ENCODE peak calls at places on chromosomes 4 and X, in four cellular contexts. R, Q, U and H are unnamed samples. For H3K4me1, the result is how much of the 10 kb centered on the place peaks cover.

GRCh38 chr4:39754309-39754708 is 56.4 kb downstream of the UBE2K start:
- DNase-seq in U (no peak), Q (no peak), R (no peak), H (no peak)

GRCh38 chr4:137421796-137422195 is 110.5 kb downstream of the PCDH18 start:
- DNase-seq in R (no peak), Q (no peak), U (no peak), H (no peak)

GRCh38 chrX:80174925-80175574 is 160.5 kb downstream of the TBX22 start:
- DNase-seq in R (no peak), Q (no peak), U (no peak), H (no peak)

GRCh38 chrX:70452143-70452733 is 7.6 kb downstream of the DLG3 start:
- DNase-seq in Q (no peak), U (peak), R (peak), H (peak)

GRCh38 chr4:71367546-71367945 is 28.7 kb downstream of the SLC4A4 start:
- DNase-seq in Q (no peak), R (no peak), U (no peak), H (no peak)

GRCh38 chr4:159103406-159104131 is 690 bp downstream of the RAPGEF2 start:
- DNase-seq in U (no peak), Q (no peak), R (peak), H (peak)

GRCh38 chr4:153904011-153904410 is 115.1 kb upstream of the SFRP2 start:
- DNase-seq in Q (no peak), U (no peak), R (no peak), H (no peak)

GRCh38 chrX:18920566-18920965 is 63.3 kb downstream of the PHKA2 start:
- DNase-seq in U (no peak), Q (no peak), R (no peak), H (no peak)

GRCh38 chrX:29690061-29690460 is 525.3 kb upstream of the MAGEB2 start:
- DNase-seq in U (no peak), Q (no peak), R (no peak), H (no peak)

GRCh38 chr4:122826596-122827257 is at the start of gene FGF2:
- DNase-seq in U (no peak), Q (no peak), R (peak), H (peak)

GRCh38 chr4:169682360-169683047 is 62.1 kb downstream of the CLCN3 start:
- DNase-seq in Q (no peak), R (no peak), U (no peak), H (no peak)

GRCh38 chr4:182318256-182318655 is 75.1 kb downstream of the TENM3 start:
- DNase-seq in R (no peak), Q (no peak), U (no peak), H (no peak)

GRCh38 chr4:76388160-76388908 is 32.6 kb downstream of the CCDC158 start:
- DNase-seq in R (peak), Q (no peak), U (peak), H (no peak)

GRCh38 chr4:176438401-176438800 is 118.6 kb downstream of the SPCS3 start:
- DNase-seq in Q (no peak), R (no peak), U (no peak), H (no peak)

GRCh38 chr4:188198980-188199792 is 59.9 kb downstream of the TRIML1 start:
- DNase-seq in Q (no peak), R (peak), U (no peak), H (no peak)

GRCh38 chr4:152408514-152409327 is 127.2 kb downstream of the FBXW7 start:
- DNase-seq in Q (no peak), U (peak), R (peak), H (no peak)

GRCh38 chr4:28973591-28974350 is 1746.4 kb upstream of the PCDH7 start:
- DNase-seq in R (no peak), U (no peak), Q (no peak), H (no peak)

GRCh38 chr4:176988226-176988625 is 195.5 kb upstream of the VEGFC start:
- DNase-seq in R (peak), Q (no peak), U (no peak), H (no peak)

GRCh38 chr4:54660591-54660990 is 2.8 kb downstream of the KIT start:
- DNase-seq in R (no peak), Q (no peak), U (no peak), H (no peak)

GRCh38 chr4:7867701-7868429 is 71.8 kb downstream of the AFAP1 start:
- DNase-seq in R (peak), Q (no peak), U (no peak), H (no peak)

GRCh38 chr4:67035501-67035900 is 509.8 kb downstream of the CENPC start:
- DNase-seq in U (peak), Q (no peak), R (peak), H (no peak)

GRCh38 chr4:139392797-139393196 is 61.1 kb upstream of the RAB33B start:
- DNase-seq in R (no peak), Q (no peak), U (no peak), H (no peak)

GRCh38 chrX:46165866-46166265 is 379.4 kb downstream of the ZNF674 start:
- DNase-seq in R (no peak), U (no peak), Q (no peak), H (no peak)

GRCh38 chrX:8815460-8816065 is 14.4 kb upstream of the FAM9A start:
- DNase-seq in U (peak), Q (peak), R (peak), H (no peak)

GRCh38 chr4:40388248-40388647 is 53.1 kb downstream of the CHRNA9 start:
- DNase-seq in R (no peak), U (no peak), Q (no peak), H (no peak)

GRCh38 chrX:31165241-31166035 is 93.6 kb upstream of the FTHL17 start:
- DNase-seq in R (no peak), U (peak), Q (no peak), H (no peak)

GRCh38 chrX:50067435-50068292 is 133.1 kb downstream of the AKAP4 start:
- DNase-seq in R (peak), Q (no peak), U (peak), H (peak)

GRCh38 chr4:54017308-54017707 is 47.1 kb downstream of the CHIC2 start:
- DNase-seq in Q (no peak), U (no peak), R (no peak), H (no peak)

GRCh38 chr4:25800253-25800652 is 62.5 kb downstream of the SEL1L3 start:
- DNase-seq in R (no peak), U (no peak), Q (no peak), H (no peak)

GRCh38 chr4:115101675-115102074 is 11.7 kb downstream of the NDST4 start:
- DNase-seq in R (no peak), U (no peak), Q (no peak), H (no peak)

GRCh38 chr4:14110407-14110806 is 482.9 kb upstream of the BOD1L1 start:
- DNase-seq in U (no peak), Q (no peak), R (peak), H (no peak)

GRCh38 chr4:95545526-95545925 is 3.2 kb downstream of the UNC5C start:
- DNase-seq in R (no peak), U (no peak), Q (no peak), H (no peak)

GRCh38 chrX:11553594-11553993 is 112.1 kb downstream of the ARHGAP6 start:
- DNase-seq in Q (no peak), R (no peak), U (no peak), H (no peak)

GRCh38 chr4:71639380-71639779 is 144.5 kb downstream of the GC start:
- DNase-seq in U (no peak), Q (no peak), R (peak), H (no peak)

GRCh38 chr4:170226288-170226687 is 136.5 kb upstream of the AADAT start:
- DNase-seq in R (no peak), Q (no peak), U (no peak), H (no peak)

GRCh38 chr4:115396034-115396433 is 282.6 kb upstream of the NDST4 start:
- DNase-seq in Q (no peak), U (no peak), R (no peak), H (no peak)

GRCh38 chr4:147078875-147079658 is 133.4 kb upstream of the TTC29 start:
- DNase-seq in Q (no peak), R (no peak), U (no peak), H (peak)

GRCh38 chrX:40175416-40176255 is 77.9 kb upstream of the BCOR start:
- DNase-seq in R (peak), U (peak), Q (no peak), H (peak)

GRCh38 chr4:25552580-25553271 is 102.9 kb upstream of the SLC34A2 start:
- DNase-seq in R (peak), U (no peak), Q (no peak), H (no peak)

GRCh38 chr4:38688676-38689355 is 24.8 kb downstream of the KLF3 start:
- DNase-seq in R (no peak), Q (no peak), U (no peak), H (no peak)

GRCh38 chr4:87947381-87948160 is 27.9 kb upstream of the SPP1 start:
- DNase-seq in U (no peak), R (no peak), Q (no peak), H (no peak)
- H3K27ac ChIP-seq in U (no peak), R (no peak), Q (no peak), H (no peak)

GRCh38 chrX:12996934-12997435 is 22.1 kb downstream of the TMSB4X start:
- DNase-seq in U (no peak), Q (no peak), R (no peak), H (no peak)

GRCh38 chrX:13000311-13000811 is 25.5 kb downstream of the TMSB4X start:
- DNase-seq in R (no peak), Q (peak), U (no peak), H (no peak)

GRCh38 chrX:13001097-13001496 is 26.2 kb downstream of the TMSB4X start:
- DNase-seq in Q (no peak), R (no peak), U (no peak), H (no peak)

GRCh38 chrX:12999422-12999821 is 24.5 kb downstream of the TMSB4X start:
- DNase-seq in U (no peak), Q (no peak), R (no peak), H (no peak)

DNA sequence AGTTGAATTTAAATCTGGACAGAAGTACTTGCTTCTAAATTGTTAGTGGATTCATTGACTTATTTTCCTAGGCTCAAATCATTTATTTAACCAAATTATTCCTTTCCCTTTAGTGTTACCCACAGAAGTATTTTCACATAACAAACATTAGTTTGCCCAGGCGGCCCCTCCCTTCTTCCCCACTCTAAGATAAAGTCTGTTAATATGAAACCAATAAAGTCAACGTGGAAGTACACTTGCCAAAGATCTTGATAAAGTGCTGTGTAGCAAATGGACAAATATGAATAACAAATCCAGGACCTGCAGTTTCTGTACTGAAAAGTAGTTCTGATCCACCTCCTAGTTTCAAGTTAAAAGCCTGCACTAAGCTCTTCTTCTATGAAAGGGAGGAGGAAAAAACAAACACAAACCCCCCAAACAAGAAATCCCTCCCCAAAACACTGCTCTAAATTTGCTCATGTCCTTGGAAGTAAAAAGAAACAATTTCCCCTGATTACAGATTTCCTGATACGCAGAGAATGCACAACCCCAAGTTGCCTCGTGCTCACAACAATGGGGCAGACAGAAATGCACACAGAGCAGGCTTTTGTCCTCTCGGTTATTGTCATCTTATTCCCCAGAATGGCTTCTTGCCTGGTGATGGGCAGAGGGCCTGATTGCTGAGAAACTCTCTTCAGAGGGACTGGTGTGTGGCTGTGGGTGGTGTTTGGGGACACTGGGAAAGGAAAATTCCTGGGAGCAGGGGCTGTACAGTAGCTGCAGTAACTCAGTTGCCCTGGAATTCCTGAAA is 23.2 kb downstream of the TMSB4X start:
- DNase-seq in R (no peak), U (no peak), Q (no peak), H (no peak)
- H3K4me1 ChIP-seq in R (half or more), U (under half), Q (half or more), H (under half)

GRCh38 chr4:102623622-102624021 is 122.5 kb downstream of the NFKB1 start:
- DNase-seq in R (peak), Q (no peak), U (peak), H (no peak)

GRCh38 chr4:102616661-102617060 is 115.5 kb downstream of the NFKB1 start:
- DNase-seq in Q (no peak), R (no peak), U (no peak), H (no peak)

GRCh38 chr4:102625232-102625930 is 124.2 kb downstream of the NFKB1 start:
- DNase-seq in U (peak), R (peak), Q (no peak), H (peak)

GRCh38 chr4:102620697-102621497 is 119.7 kb downstream of the NFKB1 start:
- DNase-seq in R (peak), U (peak), Q (no peak), H (no peak)
- TF ChIP-seq EP300 in R (no peak), U (no peak), Q (no peak), H (no peak)

GRCh38 chr4:126735294-126736132 is 897.2 kb upstream of the INTU start:
- DNase-seq in Q (no peak), R (no peak), U (no peak), H (no peak)
- H3K27ac ChIP-seq in Q (no peak), R (no peak), U (no peak), H (no peak)

DNA sequence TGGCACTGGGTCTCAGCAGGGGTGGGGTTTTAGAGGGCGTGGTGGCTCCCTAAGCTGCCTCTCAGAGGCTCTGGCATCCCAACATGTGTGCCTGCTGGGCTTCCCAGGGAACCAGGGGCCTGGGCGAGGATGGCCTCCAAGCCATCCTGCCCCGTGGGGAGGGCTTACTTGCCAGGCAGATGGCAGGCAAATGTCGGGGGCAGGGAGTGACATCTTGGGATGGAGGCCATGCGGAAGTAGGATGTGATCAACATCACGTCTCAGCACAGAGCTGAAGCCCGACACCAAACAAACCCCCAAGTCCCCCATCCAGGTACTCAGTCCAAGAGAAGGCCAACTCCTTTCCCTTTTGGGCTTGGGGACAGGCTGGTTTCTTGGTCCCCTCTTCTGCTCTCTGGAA is 4.7 kb downstream of the L1CAM start:
- DNase-seq in R (no peak), U (no peak), Q (no peak), H (no peak)
- H3K4me1 ChIP-seq in R (under half), U (half or more), Q (under half), H (under half)

GRCh38 chr4:88134536-88135361 is 23.7 kb downstream of the ABCG2 start:
- DNase-seq in R (peak), U (no peak), Q (no peak), H (no peak)
- TF ChIP-seq EP300 in R (no peak), U (no peak), Q (no peak), H (no peak)

DNA sequence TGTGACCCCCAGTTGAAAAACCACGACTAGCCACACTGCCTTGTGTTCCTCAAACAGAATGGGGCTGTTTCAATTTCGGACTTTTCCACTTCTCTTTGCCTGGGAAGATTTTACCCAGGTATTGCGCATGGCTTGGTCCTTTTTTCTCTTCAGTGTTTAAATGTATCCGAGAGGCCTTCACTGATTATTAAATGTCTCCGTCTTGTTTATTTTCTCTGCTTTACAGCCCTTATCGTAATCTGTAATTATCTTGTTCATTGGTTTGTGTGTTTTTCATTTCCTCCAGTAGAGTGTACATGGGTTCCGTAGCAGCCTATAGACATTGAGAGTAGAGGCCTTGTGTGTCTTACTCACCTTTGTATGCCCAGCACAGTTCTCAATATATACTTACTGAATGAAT is 2.4 kb downstream of the MOSPD2 start:
- DNase-seq in U (no peak), R (no peak), Q (no peak), H (no peak)
- H3K27ac ChIP-seq in U (no peak), R (no peak), Q (no peak), H (no peak)